ENCODE peak calls at places on chromosome 11, in six cellular contexts. E is cardiac fibroblast, B is foreskin fibroblast, I is mesothelial cell of epicardium, S is sigmoid colon, X is Kasumi-1. D is an unnamed sample.

GRCh38 chr11:3169952-3170755 is 5.0 kb upstream of the OSBPL5 start:
- DNase-seq in E (no peak), B (no peak), I (no peak), S (no peak), X (peak), D (no peak)

GRCh38 chr11:85590848-85591483 is 36.2 kb downstream of the DLG2 start:
- DNase-seq in E (peak), B (peak), I (no peak), S (no peak), X (peak), D (peak)

GRCh38 chr11:3826721-3827120 is 14.0 kb downstream of the RHOG start:
- DNase-seq in E (no peak), B (no peak), I (no peak), S (no peak), X (no peak), D (no peak)

GRCh38 chr11:59944761-59945160 is 6.5 kb downstream of the OOSP1 start:
- DNase-seq in E (no peak), B (no peak), I (no peak), S (no peak), X (peak), D (no peak)

GRCh38 chr11:17734418-17734911 is at the start of gene KCNC1:
- DNase-seq in E (peak), B (peak), I (peak), S (peak), X (no peak), D (peak)

GRCh38 chr11:60204922-60205321 is 22.0 kb upstream of the MS4A6A start:
- DNase-seq in E (no peak), B (no peak), I (no peak), S (no peak), X (no peak), D (no peak)

GRCh38 chr11:77214557-77214956 is 86.5 kb downstream of the MYO7A start:
- DNase-seq in E (no peak), B (no peak), I (no peak), S (no peak), X (no peak), D (no peak)

GRCh38 chr11:11581493-11581880 is 40.3 kb downstream of the GALNT18 start:
- DNase-seq in E (no peak), B (no peak), I (no peak), S (no peak), X (no peak), D (no peak)

GRCh38 chr11:118059231-118059940 is 17.5 kb upstream of the TMPRSS4 start:
- DNase-seq in E (no peak), B (no peak), I (no peak), S (peak), X (no peak), D (no peak)

GRCh38 chr11:117606807-117607206 is 190.2 kb downstream of the DSCAML1 start:
- DNase-seq in E (no peak), B (no peak), I (no peak), S (no peak), X (no peak), D (no peak)

GRCh38 chr11:14423633-14424032 is 64.7 kb upstream of the RRAS2 start:
- DNase-seq in E (peak), B (peak), I (no peak), S (no peak), X (peak), D (no peak)

GRCh38 chr11:117928818-117929567 is at the start of gene TMPRSS13:
- DNase-seq in E (no peak), B (no peak), I (peak), S (peak), X (no peak), D (no peak)